ENCODE peak calls at places on chromosomes 13 and 19, in four cellular contexts. T is right lobe of liver, R is mesendoderm, J is stromal cell of bone marrow. Q is an unnamed sample.

GRCh38 chr19:12802267-12803106 is 618 bp downstream of the THSD8 start:
- DNase-seq in T (no peak), R (no peak), J (no peak), Q (peak)

GRCh38 chr19:19385900-19386339 is 19.6 kb upstream of the GATAD2A start:
- DNase-seq in T (no peak), R (peak), J (no peak), Q (no peak)

GRCh38 chr13:113814435-113814821 is 49.4 kb downstream of the GAS6 start:
- DNase-seq in T (no peak), R (no peak), J (no peak), Q (peak)

GRCh38 chr13:25137624-25137892 is 34.5 kb downstream of the AMER2 start:
- DNase-seq in T (no peak), R (peak), J (no peak), Q (no peak)

GRCh38 chr19:38469151-38469550 is 35.7 kb downstream of the RYR1 start:
- DNase-seq in T (no peak), R (no peak), J (no peak), Q (no peak)

GRCh38 chr13:40637644-40638043 is 28.8 kb downstream of the FOXO1 start:
- DNase-seq in T (no peak), R (no peak), J (no peak), Q (no peak)

GRCh38 chr19:46951236-46951986 is 68.2 kb upstream of the NPAS1 start:
- DNase-seq in T (no peak), R (no peak), J (no peak), Q (no peak)

GRCh38 chr13:21528616-21529015 is 69.5 kb upstream of the ZDHHC20 start:
- DNase-seq in T (no peak), R (no peak), J (peak), Q (no peak)

GRCh38 chr19:44857837-44858236 is 11.7 kb downstream of the NECTIN2 start:
- DNase-seq in T (peak), R (no peak), J (no peak), Q (no peak)

GRCh38 chr19:13795595-13796300 is 505 bp downstream of the ZSWIM4 start:
- DNase-seq in T (no peak), R (no peak), J (no peak), Q (peak)

GRCh38 chr19:45613926-45614725 is 12.1 kb upstream of the GPR4 start:
- DNase-seq in T (no peak), R (no peak), J (peak), Q (no peak)

GRCh38 chr13:39498471-39499114 is 104.4 kb downstream of the LHFPL6 start:
- DNase-seq in T (no peak), R (no peak), J (no peak), Q (no peak)

GRCh38 chr19:3320354-3320670 is 46.1 kb upstream of the NFIC start:
- DNase-seq in T (no peak), R (no peak), J (no peak), Q (no peak)

GRCh38 chr19:2798733-2799132 is 13.4 kb downstream of the THOP1 start:
- DNase-seq in T (no peak), R (peak), J (no peak), Q (no peak)

GRCh38 chr19:29370276-29370675 is 155.5 kb upstream of the VSTM2B start:
- DNase-seq in T (no peak), R (no peak), J (no peak), Q (no peak)

GRCh38 chr19:369876-370275 is 25.3 kb upstream of the MIER2 start:
- DNase-seq in T (no peak), R (no peak), J (no peak), Q (no peak)

GRCh38 chr13:30398601-30399072 is 23.7 kb upstream of the UBE2L5 start:
- DNase-seq in T (peak), R (no peak), J (no peak), Q (no peak)

GRCh38 chr19:43997631-43998290 is 5.0 kb upstream of the ZNF230 start:
- DNase-seq in T (no peak), R (no peak), J (peak), Q (no peak)

GRCh38 chr13:47896546-47896945 is 104.5 kb downstream of the SUCLA2 start:
- DNase-seq in T (no peak), R (no peak), J (no peak), Q (no peak)

GRCh38 chr19:43905897-43906296 is 29.2 kb downstream of the ZNF45 start:
- DNase-seq in T (no peak), R (no peak), J (no peak), Q (no peak)

GRCh38 chr19:14052470-14052869 is 9.4 kb downstream of the PALM3 start:
- DNase-seq in T (no peak), R (no peak), J (no peak), Q (no peak)

GRCh38 chr19:50819636-50820035 is 4.0 kb downstream of the KLK1 start:
- DNase-seq in T (no peak), R (no peak), J (no peak), Q (no peak)

GRCh38 chr19:1082165-1082927 is 12.8 kb downstream of the POLR2E start:
- DNase-seq in T (peak), R (peak), J (no peak), Q (peak)

GRCh38 chr13:34864650-34865049 is 77.4 kb upstream of the NBEA start:
- DNase-seq in T (no peak), R (no peak), J (no peak), Q (peak)